ENCODE peak calls at places on chromosomes 3 and 15, in eight cellular contexts. U is HCT116, K is neural progenitor cell, H is GM23338, D is PC-3, A is MM.1S, V is SK-N-SH, T is hepatocyte. O is an unnamed sample.

GRCh38 chr3:171883257-171883892 is 40.2 kb downstream of the TMEM212 start:
- DNase-seq in U (no peak), K (no peak), H (no peak), D (no peak), A (no peak), V (no peak), T (no peak), O (no peak)

GRCh38 chr3:120160050-120160449 is 65.8 kb upstream of the GSK3B start:
- DNase-seq in U (peak; percentile 61), K (no peak), H (peak; percentile 30), D (peak; percentile 99), A (no peak), V (no peak), T (peak; percentile 76), O (no peak)

GRCh38 chr3:134057006-134057832 is 27.5 kb upstream of the SLCO2A1 start:
- DNase-seq in U (no peak), K (no peak), H (no peak), D (no peak), A (no peak), V (no peak), T (no peak), O (no peak)

GRCh38 chr3:128488636-128488994 is 4.4 kb downstream of the GATA2 start:
- DNase-seq in U (no peak), K (no peak), H (peak; percentile 60), D (peak; percentile 42), A (no peak), V (peak; percentile 68), T (no peak), O (no peak)

GRCh38 chr3:72306800-72307341 is 521.9 kb upstream of the PROK2 start:
- DNase-seq in U (no peak), K (peak; percentile 41), H (peak; percentile 41), D (peak; percentile 26), A (no peak), V (peak; percentile 84), T (peak; percentile 78), O (no peak)

GRCh38 chr3:71066356-71066755 is 517.2 kb downstream of the FOXP1 start:
- DNase-seq in U (no peak), K (no peak), H (peak; percentile 55), D (peak; percentile 67), A (no peak), V (no peak), T (no peak), O (peak; percentile 66)

GRCh38 chr3:194870394-194871110 is 184.9 kb downstream of the FAM43A start:
- DNase-seq in U (peak; percentile 59), K (no peak), H (no peak), D (peak; percentile 92), A (no peak), V (no peak), T (peak; percentile 76), O (no peak)

GRCh38 chr15:74831813-74832495 is 5.5 kb downstream of the CPLX3 start:
- DNase-seq in U (no peak), K (no peak), H (no peak), D (no peak), A (no peak), V (no peak), T (no peak), O (no peak)

GRCh38 chr3:174495928-174496327 is 363.2 kb upstream of the NAALADL2 start:
- DNase-seq in U (no peak), K (no peak), H (no peak), D (no peak), A (no peak), V (no peak), T (no peak), O (no peak)

GRCh38 chr3:37824090-37824953 is 37.4 kb upstream of the CTDSPL start:
- DNase-seq in U (no peak), K (no peak), H (peak; percentile 44), D (no peak), A (no peak), V (no peak), T (no peak), O (no peak)

GRCh38 chr3:189641776-189642175 is 10.6 kb downstream of the TP63 start:
- DNase-seq in U (no peak), K (no peak), H (peak; percentile 20), D (peak; percentile 87), A (no peak), V (no peak), T (no peak), O (no peak)

GRCh38 chr15:53978248-53978906 is at the start of gene UNC13C:
- DNase-seq in U (no peak), K (peak; percentile 51), H (peak; percentile 56), D (no peak), A (no peak), V (peak; percentile 30), T (peak; percentile 51), O (no peak)

GRCh38 chr15:83053151-83053550 is 13.9 kb downstream of the BTBD1 start:
- DNase-seq in U (no peak), K (no peak), H (no peak), D (peak; percentile 60), A (peak; percentile 38), V (no peak), T (peak; percentile 29), O (no peak)

GRCh38 chr3:109702252-109702651 is 364.9 kb upstream of the DPPA4 start:
- DNase-seq in U (no peak), K (no peak), H (no peak), D (peak; percentile 26), A (peak; percentile 84), V (no peak), T (no peak), O (no peak)

GRCh38 chr15:60003243-60004018 is 680 bp upstream of the FOXB1 start:
- DNase-seq in U (no peak), K (no peak), H (no peak), D (no peak), A (no peak), V (peak; percentile 34), T (no peak), O (no peak)

GRCh38 chr3:135078283-135078682 is 283.2 kb downstream of the EPHB1 start:
- DNase-seq in U (no peak), K (no peak), H (peak; percentile 21), D (no peak), A (no peak), V (no peak), T (no peak), O (no peak)

GRCh38 chr3:10374311-10374710 is 53.4 kb upstream of the SEC13 start:
- DNase-seq in U (no peak), K (no peak), H (no peak), D (no peak), A (no peak), V (no peak), T (no peak), O (no peak)

GRCh38 chr3:107062310-107062709 is 314.9 kb upstream of the CCDC54 start:
- DNase-seq in U (no peak), K (no peak), H (no peak), D (no peak), A (no peak), V (no peak), T (no peak), O (no peak)

GRCh38 chr15:63348392-63348791 is 33.3 kb downstream of the CA12 start:
- DNase-seq in U (no peak), K (no peak), H (no peak), D (peak; percentile 85), A (no peak), V (peak; percentile 42), T (peak; percentile 35), O (no peak)

GRCh38 chr15:100338247-100338646 is 3.5 kb downstream of the ADAMTS17 start:
- DNase-seq in U (no peak), K (no peak), H (no peak), D (no peak), A (no peak), V (no peak), T (no peak), O (no peak)

GRCh38 chr3:126446301-126446700 is 29.4 kb downstream of the ZXDC start:
- DNase-seq in U (no peak), K (peak; percentile 44), H (peak; percentile 70), D (no peak), A (no peak), V (no peak), T (no peak), O (no peak)

GRCh38 chr15:33425149-33425548 is 114.4 kb downstream of the RYR3 start:
- DNase-seq in U (no peak), K (no peak), H (no peak), D (no peak), A (no peak), V (no peak), T (peak; percentile 21), O (no peak)

GRCh38 chr3:186381424-186382216 is 19.6 kb upstream of the DGKG start:
- DNase-seq in U (no peak), K (no peak), H (no peak), D (no peak), A (peak; percentile 21), V (no peak), T (peak; percentile 63), O (no peak)

GRCh38 chr3:177382944-177383343 is 185.7 kb upstream of the TBL1XR1 start:
- DNase-seq in U (no peak), K (no peak), H (no peak), D (no peak), A (no peak), V (no peak), T (no peak), O (no peak)
- TF ChIP-seq EZH2phosphoT487 in U (no peak), K (no peak), H (no peak), D (no peak), A (no peak), V (no peak), T (no peak), O (no peak)

GRCh38 chr15:70380484-70380883 is 282.8 kb upstream of the TLE3 start:
- DNase-seq in U (no peak), K (no peak), H (no peak), D (no peak), A (no peak), V (no peak), T (no peak), O (no peak)
- H3K36me3 ChIP-seq in U (no peaks in the 10 kb centered on the region), K (no peaks in the 10 kb centered on the region), H (no peaks in the 10 kb centered on the region), D (no peaks in the 10 kb centered on the region), A (no peaks in the 10 kb centered on the region), V (no peaks in the 10 kb centered on the region), T (no peaks in the 10 kb centered on the region), O (no peaks in the 10 kb centered on the region)

DNA sequence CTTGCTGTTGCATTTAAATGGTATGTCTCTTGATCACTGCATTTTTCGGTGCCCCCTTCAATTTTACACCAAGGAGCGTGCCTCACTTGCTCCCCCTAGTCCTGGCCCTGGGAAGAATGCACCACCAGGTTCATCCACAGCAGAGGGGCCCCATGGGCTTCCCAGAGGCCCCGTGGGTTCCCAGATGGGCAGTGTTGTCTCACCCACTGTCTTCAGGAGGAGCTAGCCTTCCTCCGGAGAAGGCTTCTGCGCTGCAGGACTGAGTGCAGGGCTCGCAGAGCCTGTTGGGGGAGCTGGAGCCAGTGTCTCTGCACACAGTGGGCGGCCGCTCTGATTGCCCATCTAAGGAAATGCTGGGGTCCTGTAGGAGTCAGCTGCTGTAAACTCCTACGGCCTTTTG is 45.9 kb downstream of the POLR2M start:
- DNase-seq in U (no peak), K (peak; percentile 62), H (peak; percentile 54), D (no peak), A (no peak), V (no peak), T (no peak), O (no peak)
- TF ChIP-seq CTCF in U (peak; percentile 16), K (peak; percentile 43), H (peak; percentile 57), D (no peak), A (peak; percentile 11), V (no peak), T (peak; percentile 15), O (peak; percentile 25)

DNA sequence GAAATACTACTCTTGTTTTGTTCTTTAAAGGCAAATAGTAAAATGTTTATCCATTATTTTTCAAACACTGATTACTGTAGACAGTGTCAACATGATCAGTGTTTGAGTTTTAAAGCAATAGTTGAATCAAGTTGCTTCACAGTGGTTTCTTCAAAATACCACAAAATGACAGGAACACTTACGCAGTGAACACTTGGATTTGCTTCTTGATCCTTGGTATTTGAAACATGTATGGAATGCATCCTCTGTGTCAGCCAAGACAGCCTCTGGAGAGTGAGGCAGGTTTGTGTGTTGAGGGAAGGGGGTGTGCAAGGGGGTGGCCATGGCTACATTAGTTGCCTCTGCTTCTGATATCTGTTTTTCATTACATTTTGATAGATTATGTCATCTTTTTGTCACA is 413.0 kb downstream of the RBMS3 start:
- DNase-seq in U (peak; percentile 7), K (peak; percentile 73), H (peak; percentile 81), D (peak; percentile 91), A (no peak), V (peak; percentile 30), T (peak; percentile 30), O (no peak)
- TF ChIP-seq EZH2phosphoT487 in U (no peak), K (no peak), H (no peak), D (no peak), A (no peak), V (no peak), T (no peak), O (no peak)

O was measured in OCI-LY7.